ENCODE peak calls at places on chromosomes 16 and 17, in seven cellular contexts. C is AG04450, E is neural progenitor cell, X is esophagus squamous epithelium, A is PC-9, U is upper lobe of left lung, R is Calu3. J is an unnamed sample.
A peak's percentile ranks its signal among the peaks of the same experiment; 100 is the strongest.

GRCh38 chr17:57468932-57469775 is 212.8 kb downstream of the MSI2 start:
- DNase-seq in C (no peak), E (no peak), X (no peak), A (no peak), U (no peak), R (no peak), J (no peak)

GRCh38 chr16:1916654-1916990 is 1.6 kb downstream of the HS3ST6 start:
- DNase-seq in C (no peak), E (peak; percentile 82), X (no peak), A (no peak), U (no peak), R (no peak), J (no peak)

GRCh38 chr16:52861614-52862022 is 191.1 kb downstream of the CHD9NB start:
- DNase-seq in C (no peak), E (peak; percentile 61), X (no peak), A (no peak), U (no peak), R (peak; percentile 61), J (peak; percentile 17)

GRCh38 chr16:70157477-70158260 is 15.9 kb upstream of the CLEC18C start:
- DNase-seq in C (no peak), E (no peak), X (no peak), A (peak; percentile 29), U (no peak), R (no peak), J (no peak)

GRCh38 chr16:30747331-30747730 is 894 bp upstream of the PHKG2 start:
- DNase-seq in C (no peak), E (no peak), X (no peak), A (peak; percentile 69), U (no peak), R (no peak), J (no peak)

GRCh38 chr16:471353-472198 is 46.1 kb downstream of the RAB11FIP3 start:
- DNase-seq in C (no peak), E (peak; percentile 69), X (no peak), A (no peak), U (peak; percentile 46), R (no peak), J (no peak)

GRCh38 chr16:69930117-69930776 is 20.9 kb upstream of the CLEC18A start:
- DNase-seq in C (no peak), E (peak; percentile 87), X (no peak), A (no peak), U (no peak), R (peak; percentile 68), J (peak; percentile 42)

GRCh38 chr16:62105244-62105643 is 69.0 kb upstream of the CDH8 start:
- DNase-seq in C (no peak), E (no peak), X (no peak), A (no peak), U (no peak), R (no peak), J (no peak)

GRCh38 chr16:28258571-28258970 is 33.8 kb upstream of the SBK1 start:
- DNase-seq in C (no peak), E (peak; percentile 51), X (no peak), A (peak; percentile 6), U (peak; percentile 82), R (peak; percentile 28), J (no peak)

GRCh38 chr16:70468776-70469525 is 14.6 kb downstream of the FCSK start:
- DNase-seq in C (no peak), E (peak; percentile 36), X (no peak), A (no peak), U (peak; percentile 70), R (no peak), J (no peak)

GRCh38 chr16:49463529-49463928 is 89.9 kb downstream of the C16orf78 start:
- DNase-seq in C (no peak), E (peak; percentile 71), X (no peak), A (no peak), U (no peak), R (no peak), J (no peak)

GRCh38 chr16:20624205-20624604 is 48.0 kb upstream of the ACSM2B start:
- DNase-seq in C (no peak), E (no peak), X (no peak), A (no peak), U (no peak), R (no peak), J (no peak)

GRCh38 chr16:72189865-72190371 is 18.0 kb upstream of the PMFBP1 start:
- DNase-seq in C (no peak), E (no peak), X (no peak), A (no peak), U (no peak), R (peak; percentile 58), J (no peak)

GRCh38 chr17:64081802-64082799 is 47.8 kb downstream of the ERN1 start:
- DNase-seq in C (peak; percentile 24), E (no peak), X (no peak), A (peak; percentile 99), U (no peak), R (peak; percentile 33), J (no peak)

GRCh38 chr16:49696414-49697101 is 159.4 kb downstream of the ZNF423 start:
- DNase-seq in C (no peak), E (peak; percentile 91), X (no peak), A (no peak), U (no peak), R (no peak), J (peak; percentile 22)

GRCh38 chr17:61495161-61495857 is 43.1 kb downstream of the TBX4 start:
- DNase-seq in C (no peak), E (no peak), X (no peak), A (peak; percentile 65), U (no peak), R (peak; percentile 45), J (no peak)

GRCh38 chr16:12780467-12780866 is 23.2 kb downstream of the CPPED1 start:
- DNase-seq in C (no peak), E (no peak), X (no peak), A (no peak), U (no peak), R (no peak), J (no peak)

GRCh38 chr17:50922107-50922506 is 56.0 kb upstream of the TOB1 start:
- DNase-seq in C (no peak), E (no peak), X (no peak), A (peak; percentile 81), U (no peak), R (no peak), J (no peak)

GRCh38 chr16:2148714-2149629 is 547 bp downstream of the RAB26 start:
- DNase-seq in C (no peak), E (peak; percentile 56), X (no peak), A (peak; percentile 46), U (peak; percentile 88), R (peak; percentile 53), J (no peak)

DNA sequence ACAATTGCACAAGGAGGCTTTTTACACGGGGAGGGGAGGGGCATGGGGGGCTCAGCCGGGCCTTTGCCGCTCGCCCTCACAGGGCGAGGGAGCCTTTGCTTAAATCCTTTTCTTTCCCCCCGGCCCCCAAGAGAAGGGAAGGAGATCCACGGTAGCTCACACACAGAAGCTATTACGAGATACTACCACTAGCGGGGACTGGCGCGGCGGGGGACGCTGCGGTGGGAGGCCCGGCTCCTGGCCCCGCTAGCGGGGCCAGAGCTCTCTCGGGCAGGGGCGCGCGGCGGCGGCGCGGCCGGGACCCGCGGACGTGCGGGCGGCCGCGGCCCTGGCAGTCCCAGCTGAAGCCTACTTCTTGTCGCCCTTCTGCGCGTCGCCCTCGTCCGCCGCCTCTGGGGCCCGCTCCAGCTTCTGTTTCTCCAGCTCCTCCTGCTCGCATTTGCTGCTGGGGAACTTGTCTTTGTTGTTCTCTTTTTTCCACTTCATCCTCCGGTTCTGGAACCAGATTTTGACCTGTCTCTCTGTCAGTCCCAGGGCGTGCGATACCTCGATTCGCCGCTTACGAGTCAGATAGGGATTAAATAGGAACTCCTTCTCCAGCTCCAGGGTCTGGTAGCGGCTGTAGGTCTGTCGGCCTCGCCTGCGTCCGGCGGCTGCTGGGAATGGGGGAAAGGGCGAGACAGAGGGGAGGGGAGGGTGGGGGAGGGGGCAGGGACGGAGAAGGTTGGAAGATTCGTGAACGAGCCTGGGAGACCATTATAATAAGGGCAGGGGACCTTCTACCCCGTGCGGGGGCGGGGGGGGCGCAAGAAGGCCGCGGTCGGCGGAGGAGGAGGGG is 2.0 kb downstream of the HOXB8 start:
- DNase-seq in C (no peak), E (peak; percentile 71), X (no peak), A (peak; percentile 38), U (peak; percentile 87), R (no peak), J (no peak)
- TF ChIP-seq CTCF in C (peak; percentile 38), E (no peak), X (no peak), A (peak; percentile 22), U (no peak), R (peak; percentile 44), J (peak; percentile 40)

DNA sequence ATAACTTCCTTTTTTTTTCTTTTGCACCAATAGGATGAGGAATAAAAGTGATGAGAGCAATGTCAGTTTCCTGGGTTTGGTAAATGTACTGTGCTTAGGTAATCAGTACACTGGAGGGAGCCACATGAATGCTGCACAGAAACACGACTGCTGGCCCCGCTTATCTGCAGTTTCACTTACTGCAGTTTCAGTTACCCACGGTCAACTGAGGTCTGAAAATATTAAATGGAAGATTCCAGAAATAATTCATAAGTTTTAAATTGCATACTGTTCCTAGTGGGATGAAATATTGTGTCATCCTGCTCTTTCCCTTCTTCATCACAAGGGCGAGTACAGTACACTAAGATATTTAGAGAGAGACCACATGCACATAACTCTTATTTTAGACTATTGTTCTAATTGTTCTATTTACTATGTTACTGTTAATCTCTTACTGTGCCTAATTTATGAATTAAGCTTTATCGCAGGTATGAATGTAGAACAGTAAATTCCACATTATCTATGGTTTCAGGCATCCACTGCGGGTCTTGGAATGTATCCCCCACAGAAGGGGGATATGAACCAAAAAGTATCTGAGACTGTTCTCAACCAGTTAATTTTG is 6.4 kb upstream of the LGALS3BP start:
- DNase-seq in C (no peak), E (no peak), X (no peak), A (no peak), U (no peak), R (no peak), J (no peak)
- TF ChIP-seq CTCF in C (peak; percentile 22), E (no peak), X (peak; percentile 24), A (no peak), U (peak; percentile 9), R (no peak), J (peak; percentile 14)

GRCh38 chr16:59154295-59154694 is 420.2 kb upstream of the GOT2 start:
- DNase-seq in C (no peak), E (peak; percentile 16), X (no peak), A (no peak), U (no peak), R (no peak), J (no peak)

GRCh38 chr16:59146140-59146539 is 412.0 kb upstream of the GOT2 start:
- DNase-seq in C (no peak), E (no peak), X (no peak), A (no peak), U (no peak), R (no peak), J (no peak)

GRCh38 chr16:59148756-59149155 is 414.6 kb upstream of the GOT2 start:
- DNase-seq in C (no peak), E (no peak), X (no peak), A (no peak), U (no peak), R (no peak), J (no peak)

DNA sequence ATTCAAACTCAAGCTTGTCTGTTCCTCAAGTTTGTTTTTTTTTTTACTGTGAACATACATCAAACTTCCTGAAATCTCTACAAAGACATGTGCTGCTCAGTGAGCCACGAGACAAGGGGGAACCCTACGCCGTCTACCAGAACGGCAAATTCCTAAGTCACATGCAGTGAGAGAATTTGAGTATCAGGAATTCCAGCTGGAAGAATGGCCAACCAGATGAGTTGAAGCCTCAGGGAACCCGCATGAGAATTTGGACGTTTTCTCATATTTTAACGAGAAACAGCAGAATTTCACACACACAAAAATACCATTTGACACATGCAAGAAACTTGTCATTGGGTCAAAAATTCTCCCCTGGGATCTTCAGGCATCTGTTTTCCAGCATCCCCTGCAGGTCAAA is 414.2 kb upstream of the GOT2 start:
- DNase-seq in C (no peak), E (no peak), X (no peak), A (no peak), U (no peak), R (no peak), J (no peak)
- TF ChIP-seq CTCF in C (no peak), E (no peak), X (no peak), A (no peak), U (no peak), R (no peak), J (no peak)

GRCh38 chr17:82616021-82616703 is 32.1 kb downstream of the WDR45B start:
- DNase-seq in C (no peak), E (no peak), X (no peak), A (no peak), U (no peak), R (no peak), J (no peak)
- TF ChIP-seq CTCF in C (no peak), E (no peak), X (no peak), A (no peak), U (no peak), R (no peak), J (no peak)

J was measured in progenitor cell of endocrine pancreas.